ENCODE peak calls at places on chromosomes 5 and 9, in four cellular contexts. W is effector memory CD4-positive, alpha-beta T cell; O is tibial nerve; L is mucosa of descending colon. K is an unnamed sample. For H3K9me3, the result is how much of the 10 kb centered on the place peaks cover.

GRCh38 chr5:160339406-160340140 is 27.2 kb upstream of the CCNJL start:
- DNase-seq in L (no peak), O (no peak), W (no peak), K (no peak)

GRCh38 chr9:28598396-28598795 is 1025.1 kb upstream of the C9orf72 start:
- DNase-seq in W (no peak), L (no peak), O (no peak), K (no peak)

GRCh38 chr5:110917161-110917875 is 154.2 kb upstream of the TSLP start:
- DNase-seq in W (no peak), O (no peak), L (no peak), K (no peak)

GRCh38 chr5:126195410-126196100 is 227.7 kb upstream of the GRAMD2B start:
- DNase-seq in L (no peak), O (no peak), W (no peak), K (no peak)

GRCh38 chr5:59209758-59210359 is 627.0 kb downstream of the RAB3C start:
- DNase-seq in O (no peak), W (no peak), L (no peak), K (no peak)

GRCh38 chr5:176545737-176546509 is 3.2 kb upstream of the CDHR2 start:
- DNase-seq in W (no peak), L (peak), O (no peak), K (no peak)

GRCh38 chr5:179345179-179345428 is 157 bp downstream of the ADAMTS2 start:
- DNase-seq in W (no peak), L (no peak), O (no peak), K (no peak)

GRCh38 chr5:117943120-117943519 is 1045.2 kb downstream of the DTWD2 start:
- DNase-seq in W (no peak), O (no peak), L (no peak), K (no peak)

GRCh38 chr5:138979684-138980275 is 104.6 kb upstream of the LRRTM2 start:
- DNase-seq in L (no peak), O (no peak), W (no peak), K (no peak)

GRCh38 chr9:127771570-127772189 is 6.8 kb downstream of the SH2D3C start:
- DNase-seq in W (no peak), L (no peak), O (no peak), K (no peak)

GRCh38 chr5:58085800-58086199 is 374.1 kb downstream of the PLK2 start:
- DNase-seq in O (no peak), W (no peak), L (no peak), K (no peak)

GRCh38 chr9:86637515-86637914 is 283.3 kb upstream of the TUT7 start:
- DNase-seq in O (no peak), W (no peak), L (peak), K (no peak)

GRCh38 chr9:134807726-134808125 is 72.9 kb upstream of the FCN2 start:
- DNase-seq in L (no peak), O (no peak), W (no peak), K (no peak)

GRCh38 chr9:89195149-89195797 is 16.7 kb upstream of the SHC3 start:
- DNase-seq in L (no peak), O (no peak), W (no peak), K (no peak)

GRCh38 chr5:11609570-11610322 is 294.5 kb downstream of the CTNND2 start:
- DNase-seq in W (no peak), O (no peak), L (no peak), K (no peak)

GRCh38 chr9:5578018-5578697 is 50.7 kb upstream of the RIC1 start:
- DNase-seq in O (no peak), W (no peak), L (no peak), K (no peak)

GRCh38 chr5:76391014-76391413 is 12.1 kb upstream of the IQGAP2 start:
- DNase-seq in O (no peak), W (no peak), L (no peak), K (no peak)

GRCh38 chr5:75363726-75364495 is 26.9 kb downstream of the HMGCR start:
- DNase-seq in O (no peak), L (peak), W (no peak), K (no peak)

GRCh38 chr5:39192449-39193160 is 26.8 kb downstream of the FYB1 start:
- DNase-seq in O (no peak), W (no peak), L (no peak), K (no peak)

GRCh38 chr9:105063665-105064247 is 135.8 kb upstream of the ABCA1 start:
- DNase-seq in L (peak), O (no peak), W (no peak), K (no peak)

GRCh38 chr9:35333551-35333950 is 156.4 kb upstream of the RUSC2 start:
- DNase-seq in W (no peak), L (no peak), O (no peak), K (no peak)

GRCh38 chr5:118371973-118372650 is 616.2 kb downstream of the DTWD2 start:
- DNase-seq in O (no peak), L (no peak), W (no peak), K (no peak)

GRCh38 chr9:124218438-124219289 is 39.1 kb upstream of the NEK6 start:
- DNase-seq in O (no peak), L (peak), W (no peak), K (peak)

GRCh38 chr9:8036914-8037524 is 237.4 kb upstream of the DMAC1 start:
- DNase-seq in L (no peak), W (no peak), O (no peak), K (no peak)

DNA sequence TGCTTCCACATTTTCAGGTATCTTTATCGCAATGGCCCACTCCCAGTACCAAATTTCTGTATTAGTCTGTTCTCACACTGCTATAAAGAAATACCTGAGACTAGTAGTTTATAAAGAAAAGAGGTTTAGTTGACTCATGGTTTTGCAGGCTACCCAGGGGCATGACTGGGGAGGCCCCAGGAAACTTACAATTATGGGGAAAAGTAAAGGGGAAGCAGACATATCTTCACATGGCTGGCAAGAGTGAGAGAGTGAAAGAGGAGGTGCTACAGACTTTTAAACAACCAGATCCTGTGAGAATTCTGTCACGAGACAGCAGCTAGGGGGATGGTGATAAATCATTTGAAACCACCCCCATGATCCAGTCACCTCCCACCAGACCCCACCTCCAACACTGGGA is 238.2 kb upstream of the DMAC1 start:
- DNase-seq in L (no peak), W (no peak), O (no peak), K (no peak)
- H3K9me3 ChIP-seq in L (under half), W (under half), O (under half), K (under half)

GRCh38 chr9:125748511-125749099 is 1.4 kb downstream of the PBX3 start:
- DNase-seq in W (no peak), O (no peak), L (peak), K (no peak)
- H3K4me3 ChIP-seq in W (peak), O (peak), L (peak), K (peak)

DNA sequence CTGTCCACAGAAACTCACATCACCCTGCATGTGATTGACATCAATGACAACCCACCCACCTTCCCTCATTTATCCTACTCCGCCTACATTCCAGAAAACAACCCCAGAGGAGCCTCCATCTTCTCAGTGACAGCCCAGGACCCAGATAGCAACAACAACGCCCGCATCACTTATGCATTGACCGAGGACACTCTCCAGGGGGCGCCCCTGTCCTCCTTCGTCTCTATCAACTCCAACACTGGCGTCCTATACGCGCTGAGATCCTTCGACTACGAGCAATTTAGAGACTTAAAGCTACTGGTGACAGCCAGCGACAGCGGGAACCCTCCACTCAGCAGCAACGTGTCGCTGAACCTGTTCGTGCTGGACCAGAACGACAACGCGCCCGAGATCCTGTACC is 1.7 kb downstream of the PCDHGA3 start:
- DNase-seq in W (no peak), L (no peak), O (no peak), K (no peak)
- H3K9me3 ChIP-seq in W (under half), L (half or more), O (under half), K (under half)

GRCh38 chr9:129336601-129337286 is 158.7 kb upstream of the IER5L start:
- DNase-seq in L (peak), O (no peak), W (no peak), K (no peak)

GRCh38 chr9:129334744-129335080 is 156.7 kb upstream of the IER5L start:
- DNase-seq in L (no peak), W (no peak), O (no peak), K (no peak)

GRCh38 chr9:129337287-129338140 is 159.5 kb upstream of the IER5L start:
- DNase-seq in L (no peak), W (no peak), O (no peak), K (no peak)

GRCh38 chr9:129335456-129336129 is 157.5 kb upstream of the IER5L start:
- DNase-seq in O (no peak), W (no peak), L (no peak), K (no peak)

DNA sequence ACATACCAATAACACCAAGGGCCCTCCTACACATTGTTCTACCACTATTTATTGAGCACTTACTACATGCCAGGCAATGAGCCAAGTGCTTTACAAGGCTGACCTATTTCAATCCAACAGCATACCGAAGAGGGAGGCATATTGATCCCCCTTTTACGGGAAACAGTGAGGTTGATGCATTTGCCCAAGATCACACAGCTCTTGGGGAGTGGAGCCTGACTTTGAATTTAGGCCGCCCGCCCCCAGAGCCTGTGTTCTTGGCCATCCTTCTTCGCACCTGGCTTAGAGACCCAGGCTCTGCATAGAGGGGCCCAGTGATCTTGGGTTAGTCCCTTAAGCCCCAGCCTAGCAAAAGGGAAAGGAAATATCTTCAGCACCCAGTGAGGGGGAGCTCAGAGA is 158.1 kb upstream of the IER5L start:
- DNase-seq in O (no peak), L (no peak), W (no peak), K (no peak)
- H3K4me3 ChIP-seq in O (peak), L (no peak), W (peak), K (peak)

K was measured in suprapubic skin.